ENCODE peak calls at places on chromosomes 11 and 22, in six cellular contexts. U, W, Q, J, B and P are unnamed samples. For H3K79me1, the result is how much of the 10 kb centered on the place peaks cover.

GRCh38 chr11:73367482-73368024 is 8.6 kb upstream of the RELT start:
- DNase-seq in U (no peak), W (no peak), Q (no peak), J (no peak), B (no peak), P (no peak)

GRCh38 chr11:17695454-17696441 is 23.6 kb upstream of the MYOD1 start:
- DNase-seq in U (no peak), W (no peak), Q (no peak), J (no peak), B (no peak), P (no peak)

GRCh38 chr22:41123151-41123550 is 30.8 kb downstream of the EP300 start:
- DNase-seq in U (peak), W (no peak), Q (no peak), J (no peak), B (peak), P (no peak)

GRCh38 chr22:37288521-37288920 is 6.2 kb downstream of the CYTH4 start:
- DNase-seq in U (no peak), W (no peak), Q (no peak), J (no peak), B (no peak), P (no peak)

GRCh38 chr22:48578138-48579034 is 1249.3 kb downstream of the BRD1 start:
- DNase-seq in U (no peak), W (no peak), Q (no peak), J (no peak), B (no peak), P (no peak)

GRCh38 chr11:61974766-61975631 is 7.6 kb upstream of the FTH1 start:
- DNase-seq in U (no peak), W (no peak), Q (no peak), J (no peak), B (no peak), P (no peak)

GRCh38 chr11:115464269-115464668 is 39.9 kb downstream of the CADM1 start:
- DNase-seq in U (peak), W (no peak), Q (no peak), J (peak), B (peak), P (no peak)

GRCh38 chr22:21446128-21446826 is 20.9 kb upstream of the TMEM191C start:
- DNase-seq in U (no peak), W (no peak), Q (peak), J (no peak), B (no peak), P (no peak)

GRCh38 chr11:71908218-71908617 is 20.2 kb downstream of the XNDC1N start:
- DNase-seq in U (no peak), W (no peak), Q (no peak), J (no peak), B (no peak), P (no peak)

GRCh38 chr11:8266246-8267241 is 2.9 kb upstream of the LMO1 start:
- DNase-seq in U (no peak), W (no peak), Q (peak), J (no peak), B (no peak), P (no peak)

GRCh38 chr11:1652026-1652425 is 22.5 kb downstream of the KRTAP5-5 start:
- DNase-seq in U (no peak), W (no peak), Q (no peak), J (no peak), B (no peak), P (no peak)

GRCh38 chr11:15091620-15092019 is 18.2 kb downstream of the CALCB start:
- DNase-seq in U (no peak), W (no peak), Q (no peak), J (no peak), B (no peak), P (no peak)

GRCh38 chr22:49364398-49364797 is 463.3 kb downstream of the BRD1 start:
- DNase-seq in U (no peak), W (no peak), Q (no peak), J (no peak), B (no peak), P (no peak)

GRCh38 chr11:69899957-69900821 is 81.0 kb upstream of the FGF3 start:
- DNase-seq in U (no peak), W (no peak), Q (no peak), J (no peak), B (peak), P (no peak)

GRCh38 chr22:49677495-49677889 is 150.2 kb downstream of the BRD1 start:
- DNase-seq in U (no peak), W (no peak), Q (peak), J (no peak), B (no peak), P (no peak)

GRCh38 chr22:22111267-22111751 is 128.7 kb upstream of the TOP3B start:
- DNase-seq in U (peak), W (no peak), Q (no peak), J (no peak), B (peak), P (no peak)

GRCh38 chr11:38718049-38718448 is 2120.0 kb upstream of the RAG2 start:
- DNase-seq in U (no peak), W (no peak), Q (no peak), J (no peak), B (peak), P (no peak)

GRCh38 chr11:69799582-69799981 is 19.6 kb downstream of the FGF3 start:
- DNase-seq in U (peak), W (no peak), Q (peak), J (peak), B (peak), P (no peak)

GRCh38 chr11:70788247-70789022 is 390.1 kb downstream of the CTTN start:
- DNase-seq in U (peak), W (no peak), Q (no peak), J (peak), B (peak), P (no peak)

GRCh38 chr11:45925550-45925949 is 3.1 kb downstream of the LARGE2 start:
- DNase-seq in U (no peak), W (no peak), Q (no peak), J (no peak), B (no peak), P (no peak)

GRCh38 chr11:102345923-102346322 is 1.1 kb upstream of the BIRC2 start:
- DNase-seq in U (peak), W (no peak), Q (no peak), J (peak), B (peak), P (peak)

GRCh38 chr22:19892249-19892879 is 37.7 kb upstream of the GNB1L start:
- DNase-seq in U (peak), W (no peak), Q (no peak), J (no peak), B (peak), P (no peak)

GRCh38 chr11:65393513-65394079 is 7.2 kb downstream of the FRMD8 start:
- DNase-seq in U (no peak), W (no peak), Q (no peak), J (no peak), B (no peak), P (no peak)

GRCh38 chr11:35947437-35947836 is 3.6 kb downstream of the LDLRAD3 start:
- DNase-seq in U (no peak), W (no peak), Q (no peak), J (no peak), B (no peak), P (no peak)

GRCh38 chr11:126007263-126007662 is 55.4 kb downstream of the CDON start:
- DNase-seq in U (peak), W (no peak), Q (no peak), J (no peak), B (peak), P (no peak)

GRCh38 chr22:35985361-35985760 is 43.3 kb downstream of the RBFOX2 start:
- DNase-seq in U (no peak), W (no peak), Q (no peak), J (no peak), B (no peak), P (no peak)

GRCh38 chr11:92424281-92424680 is 199.7 kb downstream of the FAT3 start:
- DNase-seq in U (peak), W (no peak), Q (no peak), J (no peak), B (no peak), P (no peak)

GRCh38 chr22:43988116-43988817 is 33.0 kb downstream of the SAMM50 start:
- DNase-seq in U (no peak), W (no peak), Q (no peak), J (no peak), B (no peak), P (no peak)

GRCh38 chr11:126585388-126586302 is 230.2 kb downstream of the ST3GAL4 start:
- DNase-seq in U (peak), W (no peak), Q (peak), J (no peak), B (peak), P (no peak)

GRCh38 chr11:125071408-125071807 is 8.3 kb downstream of the SLC37A2 start:
- DNase-seq in U (no peak), W (no peak), Q (peak), J (no peak), B (no peak), P (no peak)

GRCh38 chr11:65616575-65617001 is 1.0 kb downstream of the PCNX3 start:
- DNase-seq in U (no peak), W (no peak), Q (no peak), J (no peak), B (peak), P (no peak)

GRCh38 chr22:49971232-49972162 is 10.9 kb downstream of the PIM3 start:
- DNase-seq in U (no peak), W (no peak), Q (peak), J (peak), B (no peak), P (no peak)

GRCh38 chr22:21026783-21027692 is 5.3 kb downstream of the SLC7A4 start:
- DNase-seq in U (peak), W (no peak), Q (no peak), J (no peak), B (no peak), P (no peak)

GRCh38 chr11:96393753-96394348 is 4.0 kb downstream of the JRKL start:
- DNase-seq in U (peak), W (no peak), Q (no peak), J (no peak), B (peak), P (no peak)

GRCh38 chr11:1967641-1968225 is 20.6 kb downstream of the MRPL23 start:
- DNase-seq in U (no peak), W (no peak), Q (no peak), J (no peak), B (no peak), P (no peak)

GRCh38 chr11:65861533-65862183 is 1.4 kb downstream of the MUS81 start:
- DNase-seq in U (no peak), W (no peak), Q (peak), J (no peak), B (no peak), P (no peak)

GRCh38 chr11:74678041-74678440 is 53.2 kb downstream of the CHRDL2 start:
- DNase-seq in U (no peak), W (no peak), Q (no peak), J (no peak), B (no peak), P (no peak)

GRCh38 chr11:33044281-33044680 is 4.9 kb downstream of the TCP11L1 start:
- DNase-seq in U (peak), W (no peak), Q (no peak), J (peak), B (no peak), P (no peak)

DNA sequence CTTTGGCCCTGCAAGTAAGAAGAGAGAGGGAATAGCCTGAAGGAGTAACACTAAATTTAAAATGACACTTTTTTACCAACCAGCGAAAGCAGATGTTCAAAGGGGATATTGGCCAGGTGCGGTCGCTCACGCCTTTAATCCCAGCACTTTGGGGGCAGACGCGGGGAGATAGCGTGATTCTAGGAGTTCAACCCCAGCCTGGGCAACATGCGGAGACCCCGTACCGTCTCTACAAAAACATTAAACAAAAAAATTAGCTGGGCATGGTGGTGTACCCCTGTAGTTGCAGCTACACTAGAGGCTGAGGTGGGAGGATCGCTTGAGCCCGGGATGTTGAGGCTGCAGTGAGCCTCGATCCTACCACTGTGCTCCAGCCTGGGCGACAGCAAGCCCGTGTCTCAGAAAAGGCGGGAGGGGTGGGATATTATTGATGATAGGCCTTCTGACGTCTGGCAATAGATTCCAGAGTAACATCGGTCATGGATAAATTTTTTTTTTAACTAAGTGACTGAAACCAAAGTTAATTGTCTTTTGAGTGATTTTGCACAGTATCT is 1.1 kb upstream of the RAB30 start:
- DNase-seq in U (no peak), W (no peak), Q (no peak), J (no peak), B (no peak), P (no peak)
- H2BK5ac ChIP-seq in U (peak), W (peak), Q (peak), J (peak), B (peak), P (peak)

GRCh38 chr22:46123694-46124382 is 26.5 kb upstream of the PPARA start:
- DNase-seq in U (no peak), W (no peak), Q (no peak), J (no peak), B (no peak), P (no peak)
- H3K79me1 ChIP-seq in U (under half), W (under half), Q (under half), J (under half), B (under half), P (under half)

GRCh38 chr11:113110046-113110445 is 148.8 kb downstream of the NCAM1 start:
- DNase-seq in U (no peak), W (no peak), Q (no peak), J (no peak), B (no peak), P (no peak)

GRCh38 chr11:113103932-113104331 is 142.7 kb downstream of the NCAM1 start:
- DNase-seq in U (no peak), W (no peak), Q (no peak), J (no peak), B (no peak), P (no peak)

GRCh38 chr11:113105584-113105983 is 144.4 kb downstream of the NCAM1 start:
- DNase-seq in U (no peak), W (no peak), Q (no peak), J (no peak), B (no peak), P (no peak)

GRCh38 chr11:113106507-113106906 is 145.3 kb downstream of the NCAM1 start:
- DNase-seq in U (peak), W (no peak), Q (no peak), J (no peak), B (peak), P (no peak)

GRCh38 chr11:113104390-113105251 is 143.4 kb downstream of the NCAM1 start:
- DNase-seq in U (no peak), W (no peak), Q (no peak), J (no peak), B (no peak), P (no peak)
- H4K91ac ChIP-seq in U (no peak), W (no peak), Q (no peak), J (no peak), B (peak), P (no peak)

DNA sequence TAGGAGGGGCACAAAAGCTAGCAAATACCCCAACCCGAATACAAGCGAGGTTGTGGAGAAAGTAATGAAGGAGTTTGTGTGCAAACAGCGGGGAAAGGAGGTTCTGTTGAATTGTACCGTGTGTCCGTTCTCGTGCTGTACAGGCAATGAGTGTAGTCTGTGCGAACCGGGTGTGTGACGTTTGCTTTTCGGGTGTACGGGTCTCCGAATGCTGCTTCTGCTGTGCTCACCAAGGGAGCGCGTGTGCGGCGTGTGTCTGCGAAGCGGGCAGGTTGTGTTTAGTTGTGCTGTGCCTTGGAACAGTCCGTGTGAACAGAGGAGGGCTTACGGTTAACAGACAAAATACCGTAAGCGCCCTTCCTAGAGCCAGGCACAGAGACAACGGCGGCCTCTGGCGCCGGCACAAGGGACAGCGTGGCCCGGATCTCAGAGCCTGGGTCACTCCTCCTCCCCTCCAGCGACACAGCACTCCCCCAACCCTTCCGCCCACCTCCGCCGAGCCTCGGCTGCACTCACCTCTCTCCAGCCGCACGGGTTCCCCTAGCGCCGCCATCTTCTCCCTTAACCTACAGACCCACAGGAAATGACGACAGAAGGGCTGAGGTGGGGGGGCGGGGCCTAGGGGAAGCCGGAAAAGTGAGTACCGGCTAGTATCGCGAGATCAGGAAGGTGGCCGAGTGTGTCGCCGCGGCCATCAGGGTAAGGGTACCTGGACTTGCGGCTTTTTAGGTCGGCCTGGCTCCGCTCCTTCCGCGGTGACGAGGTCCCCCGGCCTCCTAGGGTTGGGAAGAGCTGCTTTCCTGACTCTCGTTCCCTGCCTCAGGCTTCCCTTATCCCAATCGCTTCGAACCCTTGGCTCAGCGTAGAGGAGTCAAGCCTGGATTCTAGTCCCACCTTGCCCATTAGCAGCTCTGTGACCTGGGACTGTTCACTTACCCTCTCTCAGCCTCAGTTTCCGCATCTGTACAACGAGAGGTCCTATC is at the start of gene LIN7C:
- DNase-seq in U (peak), W (peak), Q (peak), J (peak), B (peak), P (peak)
- H2BK5ac ChIP-seq in U (peak), W (peak), Q (peak), J (peak), B (no peak), P (peak)

GRCh38 chr11:12812849-12813248 is 138.6 kb downstream of the TEAD1 start:
- DNase-seq in U (no peak), W (no peak), Q (no peak), J (no peak), B (no peak), P (no peak)

GRCh38 chr11:12815931-12816494 is 141.8 kb downstream of the TEAD1 start:
- DNase-seq in U (no peak), W (no peak), Q (no peak), J (no peak), B (no peak), P (no peak)

GRCh38 chr11:12811861-12812260 is 137.6 kb downstream of the TEAD1 start:
- DNase-seq in U (no peak), W (no peak), Q (no peak), J (no peak), B (no peak), P (no peak)

GRCh38 chr11:12815150-12815523 is 140.9 kb downstream of the TEAD1 start:
- DNase-seq in U (no peak), W (no peak), Q (no peak), J (no peak), B (no peak), P (no peak)

GRCh38 chr11:12813371-12814225 is 139.4 kb downstream of the TEAD1 start:
- DNase-seq in U (peak), W (no peak), Q (no peak), J (no peak), B (peak), P (no peak)
- H3K79me1 ChIP-seq in U (under half), W (under half), Q (under half), J (under half), B (under half), P (under half)